ENCODE peak calls at places on chromosomes 2 and 18, in six cellular contexts. T, C, F, H, G and Q are unnamed samples.
A peak's percentile ranks its signal among the peaks of the same experiment; 100 is the strongest.

GRCh38 chr2:215751200-215751910 is 262.0 kb downstream of the MREG start:
- DNase-seq in T (peak; percentile 95), C (no peak), F (peak; percentile 90), H (peak; percentile 98), G (no peak), Q (no peak)

GRCh38 chr2:177171418-177171865 is 41.2 kb upstream of the HNRNPA3 start:
- DNase-seq in T (no peak), C (no peak), F (peak; percentile 67), H (peak; percentile 10), G (no peak), Q (no peak)

GRCh38 chr18:28816155-28816554 is 639.2 kb upstream of the CDH2 start:
- DNase-seq in T (no peak), C (no peak), F (no peak), H (no peak), G (no peak), Q (no peak)

GRCh38 chr2:202589582-202589949 is 45.2 kb upstream of the FAM117B start:
- DNase-seq in T (no peak), C (no peak), F (no peak), H (no peak), G (no peak), Q (no peak)

GRCh38 chr2:44686561-44686960 is 254.9 kb upstream of the SIX3 start:
- DNase-seq in T (peak; percentile 81), C (no peak), F (peak; percentile 78), H (peak; percentile 66), G (no peak), Q (no peak)

GRCh38 chr2:170038734-170039133 is 139.2 kb upstream of the MYO3B start:
- DNase-seq in T (no peak), C (no peak), F (no peak), H (no peak), G (no peak), Q (no peak)

GRCh38 chr2:221096651-221097567 is 475.2 kb downstream of the EPHA4 start:
- DNase-seq in T (peak; percentile 55), C (no peak), F (peak; percentile 72), H (peak; percentile 52), G (no peak), Q (no peak)

GRCh38 chr2:48016620-48017019 is 110.3 kb upstream of the FBXO11 start:
- DNase-seq in T (no peak), C (no peak), F (no peak), H (no peak), G (peak; percentile 3), Q (no peak)

GRCh38 chr2:19630921-19631320 is 270.9 kb downstream of the TTC32 start:
- DNase-seq in T (peak; percentile 24), C (no peak), F (no peak), H (no peak), G (no peak), Q (no peak)

GRCh38 chr2:176642074-176642473 is 372.8 kb downstream of the MTX2 start:
- DNase-seq in T (peak; percentile 86), C (no peak), F (peak; percentile 67), H (peak; percentile 75), G (no peak), Q (no peak)

GRCh38 chr2:60394467-60394866 is 159.0 kb downstream of the BCL11A start:
- DNase-seq in T (peak; percentile 30), C (no peak), F (no peak), H (no peak), G (no peak), Q (no peak)

GRCh38 chr2:18379869-18380268 is 180.6 kb downstream of the RDH14 start:
- DNase-seq in T (no peak), C (no peak), F (no peak), H (no peak), G (no peak), Q (no peak)

GRCh38 chr2:156474316-156474715 is 38.1 kb downstream of the GPD2 start:
- DNase-seq in T (no peak), C (no peak), F (no peak), H (no peak), G (no peak), Q (no peak)

GRCh38 chr2:222774941-222775340 is 85.9 kb upstream of the ACSL3 start:
- DNase-seq in T (peak; percentile 32), C (no peak), F (peak; percentile 54), H (no peak), G (no peak), Q (no peak)

GRCh38 chr2:18265614-18266013 is 294.8 kb downstream of the RDH14 start:
- DNase-seq in T (no peak), C (no peak), F (no peak), H (no peak), G (no peak), Q (no peak)

GRCh38 chr18:13461936-13462335 is 243.4 kb downstream of the LDLRAD4 start:
- DNase-seq in T (no peak), C (no peak), F (no peak), H (no peak), G (no peak), Q (no peak)

GRCh38 chr2:172285010-172285621 is 142.3 kb upstream of the ITGA6 start:
- DNase-seq in T (peak; percentile 77), C (no peak), F (peak; percentile 28), H (peak; percentile 83), G (no peak), Q (no peak)

GRCh38 chr2:54459037-54459441 is 2.9 kb downstream of the SPTBN1 start:
- DNase-seq in T (peak; percentile 90), C (no peak), F (peak; percentile 31), H (peak; percentile 48), G (no peak), Q (no peak)

GRCh38 chr2:10228611-10229365 is 73.9 kb upstream of the HPCAL1 start:
- DNase-seq in T (no peak), C (no peak), F (no peak), H (no peak), G (no peak), Q (no peak)

GRCh38 chr2:198641161-198641560 is 816.6 kb downstream of the SATB2 start:
- DNase-seq in T (peak; percentile 21), C (no peak), F (no peak), H (no peak), G (no peak), Q (no peak)

GRCh38 chr2:116467243-116467642 is 1347.2 kb upstream of the DDX18 start:
- DNase-seq in T (no peak), C (no peak), F (no peak), H (no peak), G (no peak), Q (no peak)

GRCh38 chr2:12964904-12965539 is 248.3 kb downstream of the TRIB2 start:
- DNase-seq in T (no peak), C (no peak), F (no peak), H (no peak), G (peak; percentile 33), Q (no peak)

GRCh38 chr18:9608728-9609127 is 5.6 kb downstream of the PPP4R1 start:
- DNase-seq in T (no peak), C (no peak), F (no peak), H (no peak), G (no peak), Q (no peak)

GRCh38 chr2:29245742-29246387 is 130.7 kb downstream of the CLIP4 start:
- DNase-seq in T (peak; percentile 6), C (no peak), F (no peak), H (no peak), G (peak; percentile 52), Q (no peak)

GRCh38 chr2:41568648-41569047 is 479.2 kb upstream of the PKDCC start:
- DNase-seq in T (no peak), C (no peak), F (no peak), H (no peak), G (no peak), Q (no peak)

GRCh38 chr18:74803769-74804168 is 206.1 kb downstream of the ZNF407 start:
- DNase-seq in T (no peak), C (no peak), F (no peak), H (no peak), G (no peak), Q (no peak)

GRCh38 chr2:67783026-67783425 is 279.8 kb downstream of the C1D start:
- DNase-seq in T (no peak), C (no peak), F (no peak), H (no peak), G (no peak), Q (no peak)

DNA sequence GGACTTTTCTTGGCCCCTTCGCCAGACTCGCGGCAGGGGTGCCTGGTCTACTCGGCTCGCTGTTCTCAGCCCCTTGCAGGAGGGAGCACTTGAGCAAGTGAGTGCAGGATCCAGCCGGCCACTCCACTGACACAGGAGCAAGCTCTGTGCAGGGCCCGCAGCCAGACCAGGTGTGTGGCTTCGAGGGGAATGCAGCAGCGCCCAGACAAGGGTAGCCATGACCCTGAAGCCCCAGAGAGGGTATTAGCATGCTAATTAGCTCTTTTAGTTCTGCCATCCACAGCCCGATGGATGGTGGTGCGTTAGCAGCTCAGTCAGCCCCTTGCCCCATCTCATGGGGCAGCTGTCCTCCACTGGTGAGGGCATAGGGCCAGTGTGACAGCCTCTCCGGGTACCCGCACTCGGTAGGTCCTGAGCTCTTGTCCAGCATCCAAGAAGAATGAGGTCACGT is 103.2 kb upstream of the HS6ST1 start:
- DNase-seq in T (peak; percentile 30), C (no peak), F (no peak), H (no peak), G (no peak), Q (no peak)
- H3K27ac ChIP-seq in T (peak overlapping the region; percentile 87), C (no peak overlapping the region), F (peak overlapping the region; percentile 35), H (peak overlapping the region; percentile 67), G (no peak overlapping the region), Q (no peak overlapping the region)

GRCh38 chr2:232363784-232364615 is 14.6 kb upstream of the ALPP start:
- DNase-seq in T (no peak), C (no peak), F (no peak), H (no peak), G (no peak), Q (no peak)
- H3K4me3 ChIP-seq in T (no peak overlapping the region), C (peak overlapping the region; percentile 44), F (no peak overlapping the region), H (no peak overlapping the region), G (no peak overlapping the region), Q (peak overlapping the region; percentile 55)

GRCh38 chr18:50661013-50661412 is 101.1 kb downstream of the MAPK4 start:
- DNase-seq in T (no peak), C (no peak), F (no peak), H (no peak), G (no peak), Q (no peak)
- H3K9me3 ChIP-seq in T (no peaks in the 10 kb centered on the region), C (no peaks in the 10 kb centered on the region), F (no peaks in the 10 kb centered on the region), H (peaks cover 4% of the 10 kb centered on the region), G (peaks cover 4% of the 10 kb centered on the region), Q (no peaks in the 10 kb centered on the region)

DNA sequence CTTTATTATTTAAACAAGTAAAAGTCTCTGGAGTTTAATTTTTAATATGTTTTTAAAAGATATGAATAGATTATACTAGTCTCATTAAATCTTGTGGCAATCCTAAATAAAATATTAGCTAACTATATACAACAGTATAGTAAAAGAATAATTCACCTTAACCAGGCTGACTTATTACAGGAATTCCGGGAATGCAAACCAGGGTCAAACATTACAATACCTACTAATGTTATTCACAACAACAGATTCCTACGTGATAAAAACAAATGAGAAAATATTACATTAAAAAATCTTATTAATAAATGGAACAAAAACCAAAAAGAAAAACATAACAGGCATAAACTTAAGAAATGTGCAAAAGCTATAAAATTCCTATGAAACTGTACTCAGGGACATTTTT is 20.4 kb downstream of the TTC21B start:
- DNase-seq in T (no peak), C (no peak), F (no peak), H (no peak), G (no peak), Q (no peak)
- H3K27ac ChIP-seq in T (no peak overlapping the region), C (no peak overlapping the region), F (no peak overlapping the region), H (no peak overlapping the region), G (no peak overlapping the region), Q (no peak overlapping the region)

GRCh38 chr2:74439373-74440004 is 2.2 kb downstream of the RTKN start:
- DNase-seq in T (no peak), C (no peak), F (no peak), H (no peak), G (no peak), Q (no peak)
- H3K4me3 ChIP-seq in T (peak overlapping the region; percentile 79), C (peak overlapping the region; percentile 76), F (peak overlapping the region; percentile 82), H (peak overlapping the region; percentile 75), G (peak overlapping the region; percentile 73), Q (no peak overlapping the region)

GRCh38 chr2:34663314-34663713 is 1064.2 kb upstream of the FAM98A start:
- DNase-seq in T (no peak), C (no peak), F (no peak), H (no peak), G (no peak), Q (no peak)
- H3K9me3 ChIP-seq in T (no peaks in the 10 kb centered on the region), C (no peaks in the 10 kb centered on the region), F (peaks cover 3% of the 10 kb centered on the region), H (peaks cover 3% of the 10 kb centered on the region), G (no peaks in the 10 kb centered on the region), Q (no peaks in the 10 kb centered on the region)